ENCODE peak calls at places on chromosome 16, in five cellular contexts. O is HepG2, E is HCT116, I is H1, X is GM12878. S is an unnamed sample.
A peak's percentile ranks its signal among the peaks of the same experiment; 100 is the strongest.

GRCh38 chr16:19203374-19203966 is 35.4 kb downstream of the SYT17 start:
- DNase-seq in I (no peak), X (peak; percentile 27), E (no peak), O (no peak), S (no peak)

GRCh38 chr16:68022278-68022727 is 729 bp downstream of the DDX28 start:
- DNase-seq in O (no peak), X (no peak), I (no peak), E (no peak), S (no peak)

GRCh38 chr16:72188512-72188911 is 16.6 kb upstream of the PMFBP1 start:
- DNase-seq in X (no peak), O (no peak), I (no peak), E (no peak), S (no peak)

GRCh38 chr16:64153718-64154117 is 968.1 kb downstream of the CDH11 start:
- DNase-seq in O (no peak), I (no peak), E (no peak), X (no peak), S (no peak)

GRCh38 chr16:81700071-81700779 is 78.9 kb upstream of the PLCG2 start:
- DNase-seq in O (no peak), X (no peak), I (no peak), E (no peak), S (no peak)

GRCh38 chr16:56617212-56618085 is 8.1 kb upstream of the MT1E start:
- DNase-seq in E (no peak), X (no peak), O (no peak), I (peak; percentile 70), S (no peak)

GRCh38 chr16:921321-921905 is 49.4 kb downstream of the LMF1 start:
- DNase-seq in I (no peak), E (no peak), X (no peak), O (no peak), S (no peak)

GRCh38 chr16:31537362-31537921 is 9.7 kb downstream of the AHSP start:
- DNase-seq in E (no peak), I (peak; percentile 45), X (no peak), O (no peak), S (no peak)

GRCh38 chr16:29198731-29199521 is 207.6 kb downstream of the NPIPB11 start:
- DNase-seq in X (no peak), O (no peak), E (no peak), I (peak; percentile 39), S (no peak)

GRCh38 chr16:2033057-2033911 is 6.6 kb downstream of the NHERF2 start:
- DNase-seq in E (no peak), I (peak; percentile 55), O (peak; percentile 53), X (no peak), S (no peak)

GRCh38 chr16:1763521-1764511 is 7.5 kb downstream of the NME3 start:
- DNase-seq in E (no peak), X (no peak), I (peak; percentile 92), O (no peak), S (peak; percentile 52)

GRCh38 chr16:73329363-73330306 is 281.7 kb upstream of the ZFHX3 start:
- DNase-seq in E (no peak), O (peak; percentile 8), I (no peak), X (no peak), S (peak; percentile 8)

GRCh38 chr16:25553711-25554436 is 137.9 kb upstream of the HS3ST4 start:
- DNase-seq in I (no peak), X (no peak), E (no peak), O (no peak), S (no peak)

GRCh38 chr16:13343981-13344380 is 442.6 kb downstream of the SHISA9 start:
- DNase-seq in E (no peak), X (no peak), O (no peak), I (no peak), S (no peak)

GRCh38 chr16:74887084-74887483 is 97.8 kb downstream of the WDR59 start:
- DNase-seq in O (no peak), I (no peak), E (no peak), X (no peak), S (no peak)
- TF ChIP-seq ZNF274 in O (no peak), I (no peak), E (no peak), X (no peak), S (no peak)

GRCh38 chr16:86229866-86230656 is 280.3 kb upstream of the FOXF1 start:
- DNase-seq in I (peak; percentile 17), X (no peak), E (no peak), O (no peak), S (no peak)

GRCh38 chr16:86231321-86231995 is 278.9 kb upstream of the FOXF1 start:
- DNase-seq in O (no peak), E (no peak), X (no peak), I (peak; percentile 23), S (no peak)

GRCh38 chr16:86229283-86229682 is 281.0 kb upstream of the FOXF1 start:
- DNase-seq in E (no peak), I (no peak), X (no peak), O (no peak), S (no peak)

GRCh38 chr16:86232496-86232895 is 277.8 kb upstream of the FOXF1 start:
- DNase-seq in O (no peak), X (no peak), I (no peak), E (no peak), S (no peak)

DNA sequence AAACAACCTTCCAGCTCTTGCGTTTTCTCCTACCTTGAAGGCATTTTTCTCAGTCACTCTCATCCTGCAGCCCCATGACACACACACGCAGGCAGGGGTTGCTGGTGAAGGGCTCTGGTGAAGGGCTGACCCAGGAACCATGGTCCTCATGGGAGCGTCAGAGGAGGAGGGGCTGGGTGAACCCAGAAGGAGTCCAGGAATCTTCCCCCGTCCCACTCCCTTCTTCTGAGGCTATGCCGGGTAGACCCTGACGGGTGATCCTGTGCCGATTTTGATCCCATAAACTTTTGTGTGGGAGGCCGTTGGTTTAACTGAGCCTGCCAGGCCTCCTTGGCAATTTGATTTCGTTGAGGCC is 278.4 kb upstream of the FOXF1 start:
- DNase-seq in X (no peak), E (no peak), O (no peak), I (no peak), S (no peak)
- H3K27me3 ChIP-seq in X (peaks cover 1% of the 10 kb centered on the region), E (peaks cover 24% of the 10 kb centered on the region), O (peaks cover 10% of the 10 kb centered on the region), I (no peaks in the 10 kb centered on the region), S (no peaks in the 10 kb centered on the region)

GRCh38 chr16:10931977-10932632 is 10.2 kb downstream of the DEXI start:
- DNase-seq in O (no peak), I (no peak), E (no peak), X (no peak), S (no peak)
- H3K4me1 ChIP-seq in O (peaks cover 18% of the 10 kb centered on the region), I (no peaks in the 10 kb centered on the region), E (no peaks in the 10 kb centered on the region), X (peaks cover 6% of the 10 kb centered on the region), S (peaks cover 2% of the 10 kb centered on the region)

GRCh38 chr16:51161440-51162195 is 10.5 kb upstream of the SALL1 start:
- DNase-seq in X (no peak), E (no peak), I (peak; percentile 2), O (no peak), S (no peak)
- TF ChIP-seq ZNF274 in X (no peak), E (no peak), I (no peak), O (no peak), S (no peak)